ENCODE peak calls at places on chromosomes 11 and 22, in ten cellular contexts. One of them, this sample, is unnamed.

GRCh38 chr11:115617767-115618166 is 113.6 kb upstream of the CADM1 start:
- DNase-seq in choroid plexus epithelial cell: no peak
- DNase-seq in testis: no peak
- DNase-seq in mammary epithelial cell: no peak
- DNase-seq in bronchial epithelial cell: no peak
- DNase-seq in fibroblast of the aortic adventitia: no peak
- DNase-seq in uterus: no peak
- DNase-seq in PC-3: no peak
- DNase-seq in psoas muscle: no peak
- DNase-seq in dorsolateral prefrontal cortex: no peak
- DNase-seq in this sample: peak; percentile 34

GRCh38 chr11:5291207-5291838 is 10.4 kb downstream of the OR51B4 start:
- DNase-seq in choroid plexus epithelial cell: peak; percentile 83
- DNase-seq in testis: no peak
- DNase-seq in mammary epithelial cell: peak; percentile 45
- DNase-seq in bronchial epithelial cell: peak; percentile 70
- DNase-seq in fibroblast of the aortic adventitia: peak; percentile 57
- DNase-seq in uterus: no peak
- DNase-seq in PC-3: peak; percentile 46
- DNase-seq in psoas muscle: no peak
- DNase-seq in dorsolateral prefrontal cortex: no peak
- DNase-seq in this sample: peak; percentile 52

GRCh38 chr22:50576070-50576469 is 2.2 kb downstream of the CPT1B start:
- DNase-seq in choroid plexus epithelial cell: peak; percentile 72
- DNase-seq in testis: no peak
- DNase-seq in mammary epithelial cell: peak; percentile 46
- DNase-seq in bronchial epithelial cell: peak; percentile 51
- DNase-seq in fibroblast of the aortic adventitia: peak; percentile 41
- DNase-seq in uterus: no peak
- DNase-seq in PC-3: peak; percentile 37
- DNase-seq in psoas muscle: no peak
- DNase-seq in dorsolateral prefrontal cortex: no peak
- DNase-seq in this sample: peak; percentile 17

GRCh38 chr22:24728790-24729637 is 45.5 kb downstream of the PIWIL3 start:
- DNase-seq in choroid plexus epithelial cell: peak; percentile 94
- DNase-seq in testis: peak; percentile 81
- DNase-seq in mammary epithelial cell: no peak
- DNase-seq in bronchial epithelial cell: peak; percentile 11
- DNase-seq in fibroblast of the aortic adventitia: peak; percentile 66
- DNase-seq in uterus: no peak
- DNase-seq in PC-3: no peak
- DNase-seq in psoas muscle: no peak
- DNase-seq in dorsolateral prefrontal cortex: peak; percentile 61
- DNase-seq in this sample: peak; percentile 54

GRCh38 chr22:35549338-35549737 is 8.7 kb downstream of the RASD2 start:
- DNase-seq in choroid plexus epithelial cell: no peak
- DNase-seq in testis: peak; percentile 68
- DNase-seq in mammary epithelial cell: no peak
- DNase-seq in bronchial epithelial cell: no peak
- DNase-seq in fibroblast of the aortic adventitia: no peak
- DNase-seq in uterus: no peak
- DNase-seq in PC-3: no peak
- DNase-seq in psoas muscle: no peak
- DNase-seq in dorsolateral prefrontal cortex: peak; percentile 60
- DNase-seq in this sample: no peak

GRCh38 chr22:19143967-19144400 is 467 bp downstream of the ESS2 start:
- DNase-seq in choroid plexus epithelial cell: peak; percentile 20
- DNase-seq in testis: no peak
- DNase-seq in mammary epithelial cell: peak; percentile 24
- DNase-seq in bronchial epithelial cell: peak; percentile 11
- DNase-seq in fibroblast of the aortic adventitia: peak; percentile 8
- DNase-seq in uterus: no peak
- DNase-seq in PC-3: no peak
- DNase-seq in psoas muscle: no peak
- DNase-seq in dorsolateral prefrontal cortex: no peak
- DNase-seq in this sample: no peak

GRCh38 chr11:30889116-30889765 is 303.1 kb upstream of the MPPED2 start:
- DNase-seq in choroid plexus epithelial cell: peak; percentile 50
- DNase-seq in testis: no peak
- DNase-seq in mammary epithelial cell: no peak
- DNase-seq in bronchial epithelial cell: peak; percentile 17
- DNase-seq in fibroblast of the aortic adventitia: no peak
- DNase-seq in uterus: no peak
- DNase-seq in PC-3: peak; percentile 3
- DNase-seq in psoas muscle: no peak
- DNase-seq in dorsolateral prefrontal cortex: no peak
- DNase-seq in this sample: peak; percentile 38

GRCh38 chr11:76083563-76084451 is 122.5 kb downstream of the WNT11 start:
- DNase-seq in choroid plexus epithelial cell: peak; percentile 75
- DNase-seq in testis: no peak
- DNase-seq in mammary epithelial cell: no peak
- DNase-seq in bronchial epithelial cell: no peak
- DNase-seq in fibroblast of the aortic adventitia: peak; percentile 30
- DNase-seq in uterus: no peak
- DNase-seq in PC-3: peak; percentile 67
- DNase-seq in psoas muscle: no peak
- DNase-seq in dorsolateral prefrontal cortex: no peak
- DNase-seq in this sample: peak; percentile 37

GRCh38 chr11:76839326-76839725 is 21.4 kb upstream of the ACER3 start:
- DNase-seq in choroid plexus epithelial cell: no peak
- DNase-seq in testis: no peak
- DNase-seq in mammary epithelial cell: no peak
- DNase-seq in bronchial epithelial cell: peak; percentile 24
- DNase-seq in fibroblast of the aortic adventitia: no peak
- DNase-seq in uterus: no peak
- DNase-seq in PC-3: peak; percentile 83
- DNase-seq in psoas muscle: no peak
- DNase-seq in dorsolateral prefrontal cortex: no peak
- DNase-seq in this sample: no peak

GRCh38 chr11:85779956-85780640 is 30.8 kb downstream of the SYTL2 start:
- DNase-seq in choroid plexus epithelial cell: no peak
- DNase-seq in testis: no peak
- DNase-seq in mammary epithelial cell: no peak
- DNase-seq in bronchial epithelial cell: peak; percentile 10
- DNase-seq in fibroblast of the aortic adventitia: no peak
- DNase-seq in uterus: no peak
- DNase-seq in PC-3: peak; percentile 39
- DNase-seq in psoas muscle: no peak
- DNase-seq in dorsolateral prefrontal cortex: no peak
- DNase-seq in this sample: no peak

GRCh38 chr11:60314607-60315321 is 12.3 kb upstream of the MS4A6E start:
- DNase-seq in choroid plexus epithelial cell: no peak
- DNase-seq in testis: no peak
- DNase-seq in mammary epithelial cell: no peak
- DNase-seq in bronchial epithelial cell: no peak
- DNase-seq in fibroblast of the aortic adventitia: no peak
- DNase-seq in uterus: no peak
- DNase-seq in PC-3: no peak
- DNase-seq in psoas muscle: no peak
- DNase-seq in dorsolateral prefrontal cortex: no peak
- DNase-seq in this sample: no peak

GRCh38 chr11:119320593-119321524 is 3.9 kb upstream of the MCAM start:
- DNase-seq in choroid plexus epithelial cell: peak; percentile 72
- DNase-seq in testis: no peak
- DNase-seq in mammary epithelial cell: peak; percentile 54
- DNase-seq in bronchial epithelial cell: no peak
- DNase-seq in fibroblast of the aortic adventitia: peak; percentile 31
- DNase-seq in uterus: peak; percentile 81
- DNase-seq in PC-3: peak; percentile 21
- DNase-seq in psoas muscle: peak; percentile 70
- DNase-seq in dorsolateral prefrontal cortex: peak; percentile 54
- DNase-seq in this sample: peak; percentile 67

GRCh38 chr22:29109853-29110252 is 37.0 kb downstream of the KREMEN1 start:
- DNase-seq in choroid plexus epithelial cell: peak; percentile 28
- DNase-seq in testis: no peak
- DNase-seq in mammary epithelial cell: no peak
- DNase-seq in bronchial epithelial cell: no peak
- DNase-seq in fibroblast of the aortic adventitia: no peak
- DNase-seq in uterus: no peak
- DNase-seq in PC-3: no peak
- DNase-seq in psoas muscle: no peak
- DNase-seq in dorsolateral prefrontal cortex: no peak
- DNase-seq in this sample: no peak

GRCh38 chr22:46934746-46935491 is 172.5 kb downstream of the TBC1D22A start:
- DNase-seq in choroid plexus epithelial cell: peak; percentile 96
- DNase-seq in testis: no peak
- DNase-seq in mammary epithelial cell: peak; percentile 94
- DNase-seq in bronchial epithelial cell: peak; percentile 97
- DNase-seq in fibroblast of the aortic adventitia: peak; percentile 85
- DNase-seq in uterus: no peak
- DNase-seq in PC-3: peak; percentile 85
- DNase-seq in psoas muscle: no peak
- DNase-seq in dorsolateral prefrontal cortex: no peak
- DNase-seq in this sample: peak; percentile 91

GRCh38 chr11:66047541-66048365 is 1.2 kb downstream of the GAL3ST3 start:
- DNase-seq in choroid plexus epithelial cell: peak; percentile 24
- DNase-seq in testis: no peak
- DNase-seq in mammary epithelial cell: no peak
- DNase-seq in bronchial epithelial cell: no peak
- DNase-seq in fibroblast of the aortic adventitia: no peak
- DNase-seq in uterus: no peak
- DNase-seq in PC-3: no peak
- DNase-seq in psoas muscle: no peak
- DNase-seq in dorsolateral prefrontal cortex: no peak
- DNase-seq in this sample: no peak

GRCh38 chr22:22590136-22590891 is 31.2 kb upstream of the PRAME start:
- DNase-seq in choroid plexus epithelial cell: no peak
- DNase-seq in testis: no peak
- DNase-seq in mammary epithelial cell: no peak
- DNase-seq in bronchial epithelial cell: no peak
- DNase-seq in fibroblast of the aortic adventitia: no peak
- DNase-seq in uterus: no peak
- DNase-seq in PC-3: no peak
- DNase-seq in psoas muscle: no peak
- DNase-seq in dorsolateral prefrontal cortex: no peak
- DNase-seq in this sample: no peak

GRCh38 chr22:22593964-22594656 is 35.0 kb upstream of the PRAME start:
- DNase-seq in choroid plexus epithelial cell: peak; percentile 65
- DNase-seq in testis: peak; percentile 64
- DNase-seq in mammary epithelial cell: peak; percentile 8
- DNase-seq in bronchial epithelial cell: peak; percentile 31
- DNase-seq in fibroblast of the aortic adventitia: peak; percentile 59
- DNase-seq in uterus: no peak
- DNase-seq in PC-3: peak; percentile 66
- DNase-seq in psoas muscle: no peak
- DNase-seq in dorsolateral prefrontal cortex: no peak
- DNase-seq in this sample: peak; percentile 43

GRCh38 chr22:22588485-22589164 is 29.6 kb upstream of the PRAME start:
- DNase-seq in choroid plexus epithelial cell: no peak
- DNase-seq in testis: no peak
- DNase-seq in mammary epithelial cell: no peak
- DNase-seq in bronchial epithelial cell: no peak
- DNase-seq in fibroblast of the aortic adventitia: no peak
- DNase-seq in uterus: no peak
- DNase-seq in PC-3: no peak
- DNase-seq in psoas muscle: no peak
- DNase-seq in dorsolateral prefrontal cortex: no peak
- DNase-seq in this sample: no peak

GRCh38 chr22:22593250-22593649 is 34.2 kb upstream of the PRAME start:
- DNase-seq in choroid plexus epithelial cell: no peak
- DNase-seq in testis: no peak
- DNase-seq in mammary epithelial cell: no peak
- DNase-seq in bronchial epithelial cell: no peak
- DNase-seq in fibroblast of the aortic adventitia: no peak
- DNase-seq in uterus: no peak
- DNase-seq in PC-3: no peak
- DNase-seq in psoas muscle: no peak
- DNase-seq in dorsolateral prefrontal cortex: no peak
- DNase-seq in this sample: no peak

GRCh38 chr22:22591348-22592299 is 32.6 kb upstream of the PRAME start:
- DNase-seq in choroid plexus epithelial cell: peak; percentile 15
- DNase-seq in testis: no peak
- DNase-seq in mammary epithelial cell: no peak
- DNase-seq in bronchial epithelial cell: peak; percentile 2
- DNase-seq in fibroblast of the aortic adventitia: no peak
- DNase-seq in uterus: no peak
- DNase-seq in PC-3: peak; percentile 8
- DNase-seq in psoas muscle: no peak
- DNase-seq in dorsolateral prefrontal cortex: peak; percentile 52
- DNase-seq in this sample: no peak
- TF ChIP-seq CTCF in choroid plexus epithelial cell: peak; percentile 31
- TF ChIP-seq CTCF in testis: no peak
- TF ChIP-seq CTCF in mammary epithelial cell: no peak
- TF ChIP-seq CTCF in bronchial epithelial cell: no peak
- TF ChIP-seq CTCF in fibroblast of the aortic adventitia: peak; percentile 31
- TF ChIP-seq CTCF in uterus: no peak
- TF ChIP-seq CTCF in PC-3: no peak
- TF ChIP-seq CTCF in psoas muscle: no peak
- TF ChIP-seq CTCF in dorsolateral prefrontal cortex: no peak
- TF ChIP-seq CTCF in this sample: no peak

DNA sequence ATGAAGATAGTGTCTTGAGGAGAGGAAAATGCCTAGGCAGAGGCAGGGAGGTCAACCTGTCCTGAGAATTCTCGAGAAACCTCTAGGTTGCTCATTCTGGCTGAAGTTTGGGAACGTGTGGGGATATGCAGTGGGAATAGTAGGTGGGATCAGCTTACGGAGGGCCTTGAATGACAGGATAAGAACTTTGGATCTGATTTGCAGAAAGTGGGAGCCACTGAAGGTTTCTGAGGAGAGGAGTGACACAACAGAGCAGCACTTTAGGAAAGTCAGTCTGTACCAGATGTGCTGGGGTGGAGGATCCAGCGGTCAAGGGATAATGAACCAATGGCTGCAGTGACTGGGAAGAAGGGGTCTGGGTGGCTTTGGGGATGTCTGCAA is 2.4 kb downstream of the CD82 start:
- DNase-seq in choroid plexus epithelial cell: no peak
- DNase-seq in testis: no peak
- DNase-seq in mammary epithelial cell: no peak
- DNase-seq in bronchial epithelial cell: no peak
- DNase-seq in fibroblast of the aortic adventitia: no peak
- DNase-seq in uterus: no peak
- DNase-seq in PC-3: no peak
- DNase-seq in psoas muscle: no peak
- DNase-seq in dorsolateral prefrontal cortex: no peak
- DNase-seq in this sample: no peak
- H3K4me3 ChIP-seq in choroid plexus epithelial cell: no peak overlapping the region
- H3K4me3 ChIP-seq in testis: no peak overlapping the region
- H3K4me3 ChIP-seq in mammary epithelial cell: no peak overlapping the region
- H3K4me3 ChIP-seq in bronchial epithelial cell: no peak overlapping the region
- H3K4me3 ChIP-seq in fibroblast of the aortic adventitia: no peak overlapping the region
- H3K4me3 ChIP-seq in uterus: no peak overlapping the region
- H3K4me3 ChIP-seq in PC-3: no peak overlapping the region
- H3K4me3 ChIP-seq in psoas muscle: peak overlapping the region; percentile 77
- H3K4me3 ChIP-seq in dorsolateral prefrontal cortex: no peak overlapping the region
- H3K4me3 ChIP-seq in this sample: no peak overlapping the region

GRCh38 chr11:92527467-92527866 is 302.8 kb downstream of the FAT3 start:
- DNase-seq in choroid plexus epithelial cell: peak; percentile 3
- DNase-seq in testis: no peak
- DNase-seq in mammary epithelial cell: no peak
- DNase-seq in bronchial epithelial cell: no peak
- DNase-seq in fibroblast of the aortic adventitia: no peak
- DNase-seq in uterus: no peak
- DNase-seq in PC-3: no peak
- DNase-seq in psoas muscle: no peak
- DNase-seq in dorsolateral prefrontal cortex: no peak
- DNase-seq in this sample: no peak
- TF ChIP-seq CTCF in choroid plexus epithelial cell: no peak
- TF ChIP-seq CTCF in testis: no peak
- TF ChIP-seq CTCF in mammary epithelial cell: no peak
- TF ChIP-seq CTCF in bronchial epithelial cell: no peak
- TF ChIP-seq CTCF in fibroblast of the aortic adventitia: no peak
- TF ChIP-seq CTCF in uterus: no peak
- TF ChIP-seq CTCF in PC-3: peak; percentile 16
- TF ChIP-seq CTCF in psoas muscle: no peak
- TF ChIP-seq CTCF in dorsolateral prefrontal cortex: no peak
- TF ChIP-seq CTCF in this sample: no peak

GRCh38 chr22:37304595-37305343 is 22.5 kb downstream of the CYTH4 start:
- DNase-seq in choroid plexus epithelial cell: peak; percentile 73
- DNase-seq in testis: no peak
- DNase-seq in mammary epithelial cell: peak; percentile 46
- DNase-seq in bronchial epithelial cell: no peak
- DNase-seq in fibroblast of the aortic adventitia: no peak
- DNase-seq in uterus: no peak
- DNase-seq in PC-3: peak; percentile 28
- DNase-seq in psoas muscle: no peak
- DNase-seq in dorsolateral prefrontal cortex: no peak
- DNase-seq in this sample: peak; percentile 53
- H3K4me3 ChIP-seq in choroid plexus epithelial cell: no peak overlapping the region
- H3K4me3 ChIP-seq in testis: no peak overlapping the region
- H3K4me3 ChIP-seq in mammary epithelial cell: no peak overlapping the region
- H3K4me3 ChIP-seq in bronchial epithelial cell: no peak overlapping the region
- H3K4me3 ChIP-seq in fibroblast of the aortic adventitia: no peak overlapping the region
- H3K4me3 ChIP-seq in uterus: no peak overlapping the region
- H3K4me3 ChIP-seq in PC-3: no peak overlapping the region
- H3K4me3 ChIP-seq in psoas muscle: no peak overlapping the region
- H3K4me3 ChIP-seq in dorsolateral prefrontal cortex: no peak overlapping the region
- H3K4me3 ChIP-seq in this sample: no peak overlapping the region